ENCODE peak calls at places on chromosomes 7 and 10, in seven cellular contexts. I is uterus, R is endothelial cell of umbilical vein, Y is foreskin fibroblast, B is HCT116, S is skeletal muscle cell, T is AG04450. F is an unnamed sample.

GRCh38 chr10:5509236-5509635 is 9.9 kb upstream of the CALML5 start:
- DNase-seq in S (no peak), R (no peak), Y (no peak), I (no peak), T (no peak), B (no peak), F (no peak)

GRCh38 chr7:85750454-85750949 is 563.6 kb upstream of the SEMA3D start:
- DNase-seq in I (no peak), S (no peak), B (peak; percentile 32), R (peak; percentile 44), T (no peak), Y (peak; percentile 10), F (peak; percentile 39)

GRCh38 chr7:727104-727805 is at the start of gene PRKAR1B:
- DNase-seq in R (no peak), Y (no peak), B (no peak), S (no peak), T (no peak), I (no peak), F (no peak)

GRCh38 chr10:3960496-3960895 is 175.5 kb upstream of the KLF6 start:
- DNase-seq in B (no peak), S (no peak), Y (no peak), I (no peak), T (no peak), R (no peak), F (no peak)

GRCh38 chr7:106895246-106895864 is 30.3 kb downstream of the PIK3CG start:
- DNase-seq in T (no peak), S (no peak), Y (no peak), B (no peak), R (no peak), I (no peak), F (no peak)

GRCh38 chr7:41005381-41005901 is 697.4 kb downstream of the INHBA start:
- DNase-seq in B (no peak), S (peak; percentile 73), T (peak; percentile 70), I (no peak), R (no peak), Y (peak; percentile 48), F (peak; percentile 66)

GRCh38 chr7:79872171-79872570 is 262.5 kb upstream of the GNAI1 start:
- DNase-seq in Y (no peak), R (no peak), S (no peak), T (no peak), I (no peak), B (no peak), F (no peak)

GRCh38 chr7:64884085-64884912 is 18.8 kb upstream of the ZNF273 start:
- DNase-seq in I (no peak), Y (no peak), S (no peak), T (no peak), B (no peak), R (no peak), F (no peak)

GRCh38 chr10:88792656-88793055 is 9.9 kb upstream of the LIPM start:
- DNase-seq in B (no peak), S (peak; percentile 45), R (no peak), Y (peak; percentile 65), T (no peak), I (no peak), F (no peak)

GRCh38 chr10:118041316-118041715 is 5.4 kb downstream of the RAB11FIP2 start:
- DNase-seq in I (no peak), S (peak; percentile 30), Y (no peak), R (peak; percentile 81), T (no peak), B (no peak), F (no peak)

GRCh38 chr7:50869108-50869716 is 86.5 kb upstream of the GRB10 start:
- DNase-seq in S (peak; percentile 64), R (peak; percentile 47), I (no peak), Y (peak; percentile 77), T (peak; percentile 21), B (peak; percentile 10), F (no peak)

GRCh38 chr10:98790817-98791216 is 344.1 kb upstream of the HPS1 start:
- DNase-seq in B (peak; percentile 15), R (no peak), T (no peak), I (no peak), S (no peak), Y (peak; percentile 11), F (peak; percentile 3)

GRCh38 chr7:631291-631711 is 95.2 kb upstream of the DNAAF5 start:
- DNase-seq in I (no peak), Y (no peak), B (no peak), S (no peak), R (no peak), T (no peak), F (no peak)

GRCh38 chr10:104638861-104639594 is 2.1 kb upstream of the SORCS3 start:
- DNase-seq in S (no peak), R (no peak), T (no peak), B (no peak), Y (no peak), I (no peak), F (no peak)

GRCh38 chr10:104642001-104642270 is 846 bp downstream of the SORCS3 start:
- DNase-seq in B (no peak), I (no peak), R (no peak), Y (no peak), T (no peak), S (no peak), F (no peak)

GRCh38 chr10:104640339-104641149 is 546 bp upstream of the SORCS3 start:
- DNase-seq in Y (no peak), I (no peak), B (no peak), T (no peak), S (no peak), R (no peak), F (no peak)

GRCh38 chr10:104641150-104642000 is at the start of gene SORCS3:
- DNase-seq in I (no peak), T (no peak), R (no peak), S (no peak), Y (no peak), B (no peak), F (no peak)

DNA sequence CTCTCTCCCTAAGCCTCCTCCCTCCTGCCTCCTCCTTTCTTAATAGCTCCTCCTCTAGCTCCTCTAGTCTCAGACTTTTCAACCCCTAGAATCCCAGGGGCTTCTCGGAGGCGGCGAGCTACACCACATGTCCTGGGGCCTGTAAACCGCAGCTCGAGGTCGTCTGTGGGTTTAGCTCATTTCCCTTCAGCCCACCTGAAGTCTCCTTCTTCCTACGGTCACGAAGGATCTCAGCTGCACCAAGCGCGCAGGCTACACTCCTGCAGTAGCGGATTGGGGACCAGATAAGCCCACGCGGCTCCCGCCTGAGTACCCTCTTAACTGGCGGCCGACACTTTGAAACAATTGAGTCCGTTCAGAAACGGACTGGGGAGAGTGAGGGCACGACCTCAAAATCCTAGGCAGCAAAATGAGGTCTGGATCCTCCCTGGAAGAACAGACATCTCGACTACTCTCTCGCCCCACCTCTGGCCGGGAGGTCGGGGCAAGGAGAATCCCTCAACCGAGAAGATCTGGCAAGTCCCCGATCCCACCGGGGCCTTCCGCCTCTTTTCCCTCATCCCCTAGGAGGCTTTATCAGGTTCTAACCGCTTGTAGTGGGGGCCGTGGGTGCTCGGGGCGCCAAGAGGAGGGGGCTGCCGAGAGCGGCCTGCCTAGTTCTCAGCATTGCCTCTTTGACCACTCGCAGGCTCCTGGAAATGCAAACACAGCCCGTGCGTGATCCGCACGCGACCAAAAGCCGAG is 1.3 kb upstream of the SORCS3 start:
- DNase-seq in I (no peak), B (no peak), T (no peak), Y (no peak), R (no peak), S (no peak), F (no peak)
- H3K4me3 ChIP-seq in I (no peak overlapping the region), B (no peak overlapping the region), T (no peak overlapping the region), Y (no peak overlapping the region), R (no peak overlapping the region), S (peak overlapping the region; percentile 15), F (no peak overlapping the region)

GRCh38 chr10:33005322-33006282 is 47.6 kb upstream of the ITGB1 start:
- DNase-seq in S (peak; percentile 96), R (peak; percentile 82), T (peak; percentile 92), I (peak; percentile 85), Y (peak; percentile 97), B (peak; percentile 89), F (peak; percentile 73)
- H3K4me3 ChIP-seq in S (peak overlapping the region; percentile 46), R (peak overlapping the region; percentile 49), T (peak overlapping the region; percentile 58), I (peak overlapping the region; percentile 42), Y (peak overlapping the region; percentile 72), B (peak overlapping the region; percentile 42), F (peak overlapping the region; percentile 35)

DNA sequence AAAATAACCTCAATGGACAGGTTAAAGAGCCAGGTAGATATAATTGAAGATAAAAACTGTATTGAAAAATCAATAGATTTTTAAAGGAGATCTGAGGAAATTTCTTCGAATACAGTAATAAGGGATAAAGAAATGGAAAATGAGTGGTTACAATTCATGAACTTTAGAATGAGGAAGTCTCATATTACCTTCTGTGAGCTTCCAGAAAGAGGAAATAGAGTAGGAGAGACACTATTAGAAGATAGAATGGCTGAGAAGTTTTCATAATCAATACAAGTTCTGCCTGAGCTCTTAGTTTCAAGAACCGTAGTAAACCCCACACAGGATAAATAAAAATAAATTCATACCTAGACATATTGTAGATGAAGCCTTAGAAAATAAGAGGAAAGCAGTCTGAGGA is 11.5 kb downstream of the SDK1 start:
- DNase-seq in B (no peak), S (no peak), R (no peak), I (no peak), Y (no peak), T (no peak), F (no peak)
- H3K4me3 ChIP-seq in B (no peak overlapping the region), S (no peak overlapping the region), R (no peak overlapping the region), I (no peak overlapping the region), Y (no peak overlapping the region), T (no peak overlapping the region), F (no peak overlapping the region)

GRCh38 chr7:75967573-75967997 is 26.8 kb downstream of the TMEM120A start:
- DNase-seq in S (no peak), T (peak; percentile 8), I (peak; percentile 62), B (no peak), Y (no peak), R (peak; percentile 76), F (no peak)

GRCh38 chr7:75968012-75968411 is 26.4 kb downstream of the TMEM120A start:
- DNase-seq in B (no peak), T (no peak), R (no peak), I (no peak), S (no peak), Y (no peak), F (no peak)

GRCh38 chr7:75967055-75967454 is 27.3 kb downstream of the TMEM120A start:
- DNase-seq in I (no peak), R (no peak), T (no peak), Y (no peak), B (no peak), S (no peak), F (no peak)

GRCh38 chr7:75965617-75966016 is 28.8 kb downstream of the TMEM120A start:
- DNase-seq in R (no peak), B (no peak), T (no peak), I (no peak), Y (no peak), S (no peak), F (no peak)

DNA sequence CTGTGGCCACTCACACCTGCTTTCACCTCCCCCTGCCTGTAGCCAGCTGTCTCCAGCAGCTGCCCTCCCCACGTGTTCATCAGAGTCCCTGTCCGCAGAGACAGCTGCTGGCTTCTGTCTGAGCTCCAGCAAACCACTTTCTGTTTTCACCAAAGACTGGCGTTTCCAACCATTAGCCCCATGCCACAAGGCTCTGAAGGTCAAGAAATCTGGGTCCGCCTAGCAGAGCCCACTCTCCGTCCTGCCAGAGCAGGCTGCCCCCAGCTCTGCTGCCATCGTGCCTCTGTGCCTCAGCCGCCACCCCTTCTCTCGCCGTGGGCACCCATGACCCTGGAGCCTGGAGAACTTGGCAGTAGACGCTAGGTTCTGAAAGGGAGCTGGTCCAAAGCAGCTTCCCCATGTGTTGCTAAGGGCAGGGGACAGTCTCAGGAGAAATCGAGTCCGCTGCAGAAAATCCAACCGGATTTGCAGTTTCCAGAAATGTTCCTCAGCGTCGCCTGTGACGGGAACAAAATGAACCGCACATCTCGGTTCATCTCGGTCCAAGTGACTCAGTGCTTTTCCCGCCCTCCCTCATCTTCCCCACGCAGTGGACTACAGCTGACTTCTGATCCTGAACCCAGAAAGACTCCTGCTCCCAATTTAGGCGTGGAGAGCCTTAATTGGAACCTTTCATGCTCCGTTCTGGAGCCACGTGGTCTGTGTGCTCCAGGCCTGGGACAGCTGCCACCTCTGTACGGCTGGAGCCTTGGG is 28.0 kb downstream of the TMEM120A start:
- DNase-seq in Y (peak; percentile 78), S (peak; percentile 56), I (peak; percentile 78), B (no peak), T (no peak), R (no peak), F (no peak)
- H3K4me3 ChIP-seq in Y (peak overlapping the region; percentile 38), S (no peak overlapping the region), I (peak overlapping the region; percentile 23), B (no peak overlapping the region), T (no peak overlapping the region), R (no peak overlapping the region), F (no peak overlapping the region)